ENCODE peak calls at places on chromosomes 2 and 18, in four cellular contexts. X, B, H and O are unnamed samples.

GRCh38 chr2:68423966-68424650 is 43.0 kb downstream of the FBXO48 start:
- DNase-seq in H (no peak), B (no peak), X (no peak), O (no peak)

GRCh38 chr2:30661173-30662107 is 145.8 kb downstream of the CAPN13 start:
- DNase-seq in H (no peak), B (no peak), X (peak; percentile 23), O (no peak)

GRCh38 chr2:111227716-111228141 is 107.0 kb downstream of the BCL2L11 start:
- DNase-seq in B (no peak), H (no peak), X (no peak), O (no peak)

GRCh38 chr2:161269111-161269510 is 39.1 kb upstream of the PSMD14 start:
- DNase-seq in H (no peak), B (no peak), X (no peak), O (no peak)

GRCh38 chr2:234081970-234082822 is 31.7 kb downstream of the SPP2 start:
- DNase-seq in X (no peak), B (no peak), H (no peak), O (no peak)

GRCh38 chr2:181977661-181978350 is 7.8 kb upstream of the PPP1R1C start:
- DNase-seq in X (no peak), B (no peak), H (no peak), O (no peak)

GRCh38 chr2:152594792-152595191 is 122.5 kb downstream of the PRPF40A start:
- DNase-seq in B (no peak), H (peak; percentile 41), X (peak; percentile 87), O (peak; percentile 80)

GRCh38 chr2:144390424-144391020 is 129.4 kb downstream of the ZEB2 start:
- DNase-seq in X (no peak), H (no peak), B (no peak), O (no peak)

GRCh38 chr2:160332318-160332717 is 132.2 kb upstream of the ITGB6 start:
- DNase-seq in X (no peak), H (peak; percentile 37), B (no peak), O (no peak)

GRCh38 chr2:26848336-26849055 is 564 bp downstream of the DPYSL5 start:
- DNase-seq in X (no peak), H (no peak), B (peak; percentile 24), O (peak; percentile 76)

GRCh38 chr18:51561821-51562220 is 364.3 kb upstream of the MEX3C start:
- DNase-seq in X (no peak), B (no peak), H (peak; percentile 24), O (no peak)

GRCh38 chr2:105812180-105813044 is 67.7 kb downstream of the NCK2 start:
- DNase-seq in H (peak; percentile 50), B (peak; percentile 42), X (no peak), O (peak; percentile 75)

GRCh38 chr2:237072067-237072931 is 13.4 kb upstream of the COPS8 start:
- DNase-seq in B (peak; percentile 70), X (peak; percentile 85), H (peak; percentile 67), O (peak; percentile 91)

GRCh38 chr2:18047896-18048657 is 169.6 kb downstream of the KCNS3 start:
- DNase-seq in X (no peak), H (peak; percentile 13), B (no peak), O (no peak)

GRCh38 chr2:118012778-118013177 is 1.1 kb downstream of the CCDC93 start:
- DNase-seq in B (no peak), H (no peak), X (no peak), O (no peak)

GRCh38 chr2:27191107-27191829 is 20.6 kb upstream of the ATRAID start:
- DNase-seq in X (peak; percentile 66), H (peak; percentile 44), B (peak; percentile 63), O (no peak)

GRCh38 chr2:26173596-26174482 is 951 bp downstream of the GAREM2 start:
- DNase-seq in X (no peak), H (no peak), B (no peak), O (no peak)

GRCh38 chr2:233817995-233818638 is 36.2 kb downstream of the HJURP start:
- DNase-seq in X (no peak), H (no peak), B (no peak), O (peak; percentile 56)

GRCh38 chr2:232878855-232879617 is 9.0 kb downstream of the SNORC start:
- DNase-seq in H (no peak), X (no peak), B (no peak), O (no peak)

GRCh38 chr2:17470855-17471641 is 47.2 kb downstream of the RAD51AP2 start:
- DNase-seq in X (no peak), B (no peak), H (no peak), O (no peak)

GRCh38 chr2:200286578-200286977 is 19.9 kb upstream of the SPATS2L start:
- DNase-seq in H (no peak), B (no peak), X (no peak), O (no peak)

GRCh38 chr2:20593072-20594034 is 57.5 kb downstream of the HS1BP3 start:
- DNase-seq in H (no peak), B (peak; percentile 84), X (no peak), O (peak; percentile 85)

GRCh38 chr2:158931577-158931976 is 36.9 kb upstream of the TANC1 start:
- DNase-seq in H (no peak), X (no peak), B (no peak), O (no peak)

GRCh38 chr2:163132850-163133249 is 294.3 kb upstream of the KCNH7 start:
- DNase-seq in H (no peak), X (no peak), B (no peak), O (no peak)

GRCh38 chr2:16773080-16773713 is 107.6 kb upstream of the CYRIA start:
- DNase-seq in B (no peak), H (peak; percentile 23), X (no peak), O (no peak)

GRCh38 chr2:109322111-109322510 is 193.1 kb downstream of the SH3RF3 start:
- DNase-seq in X (peak; percentile 95), B (peak; percentile 88), H (peak; percentile 87), O (peak; percentile 94)

GRCh38 chr2:16383411-16383810 is 282.2 kb downstream of the CYRIA start:
- DNase-seq in B (no peak), H (no peak), X (no peak), O (no peak)

GRCh38 chr2:128579825-128580224 is 261.2 kb upstream of the HS6ST1 start:
- DNase-seq in X (peak; percentile 50), H (no peak), B (no peak), O (peak; percentile 34)

GRCh38 chr2:181859123-181859522 is 32.4 kb upstream of the ITPRID2 start:
- DNase-seq in H (no peak), X (no peak), B (no peak), O (no peak)

GRCh38 chr2:235896061-235896460 is 272.1 kb downstream of the GBX2 start:
- DNase-seq in B (no peak), X (no peak), H (no peak), O (no peak)

DNA sequence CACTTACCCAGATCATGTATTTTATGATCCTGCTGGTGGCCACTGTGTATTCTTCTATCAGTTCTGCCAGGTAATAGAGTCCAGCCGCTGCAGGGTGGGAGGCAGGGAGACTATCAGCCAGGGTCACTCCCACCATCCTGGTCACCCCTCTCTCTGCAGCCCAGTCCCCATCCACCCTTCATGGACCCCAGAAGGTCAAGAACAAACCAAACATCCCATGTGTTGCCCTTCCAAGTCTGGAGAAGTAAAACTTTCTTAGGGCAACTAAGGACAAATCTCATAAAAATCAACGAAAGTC is 1.0 kb downstream of the TEX261 start:
- DNase-seq in X (peak; percentile 23), B (peak; percentile 6), H (no peak), O (no peak)
- H3K4me3 ChIP-seq in X (peak overlapping the region; percentile 98), B (peak overlapping the region; percentile 99), H (peak overlapping the region; percentile 98), O (peak overlapping the region; percentile 86)

GRCh38 chr2:100876231-100876860 is 56.4 kb downstream of the NPAS2 start:
- DNase-seq in H (no peak), B (no peak), X (no peak), O (no peak)

GRCh38 chr2:100875516-100876230 is 55.7 kb downstream of the NPAS2 start:
- DNase-seq in B (no peak), X (no peak), H (no peak), O (no peak)

GRCh38 chr2:100877555-100877954 is 57.6 kb downstream of the NPAS2 start:
- DNase-seq in H (no peak), B (no peak), X (no peak), O (no peak)

GRCh38 chr2:100879296-100879695 is 59.4 kb downstream of the NPAS2 start:
- DNase-seq in H (no peak), B (no peak), X (no peak), O (no peak)

DNA sequence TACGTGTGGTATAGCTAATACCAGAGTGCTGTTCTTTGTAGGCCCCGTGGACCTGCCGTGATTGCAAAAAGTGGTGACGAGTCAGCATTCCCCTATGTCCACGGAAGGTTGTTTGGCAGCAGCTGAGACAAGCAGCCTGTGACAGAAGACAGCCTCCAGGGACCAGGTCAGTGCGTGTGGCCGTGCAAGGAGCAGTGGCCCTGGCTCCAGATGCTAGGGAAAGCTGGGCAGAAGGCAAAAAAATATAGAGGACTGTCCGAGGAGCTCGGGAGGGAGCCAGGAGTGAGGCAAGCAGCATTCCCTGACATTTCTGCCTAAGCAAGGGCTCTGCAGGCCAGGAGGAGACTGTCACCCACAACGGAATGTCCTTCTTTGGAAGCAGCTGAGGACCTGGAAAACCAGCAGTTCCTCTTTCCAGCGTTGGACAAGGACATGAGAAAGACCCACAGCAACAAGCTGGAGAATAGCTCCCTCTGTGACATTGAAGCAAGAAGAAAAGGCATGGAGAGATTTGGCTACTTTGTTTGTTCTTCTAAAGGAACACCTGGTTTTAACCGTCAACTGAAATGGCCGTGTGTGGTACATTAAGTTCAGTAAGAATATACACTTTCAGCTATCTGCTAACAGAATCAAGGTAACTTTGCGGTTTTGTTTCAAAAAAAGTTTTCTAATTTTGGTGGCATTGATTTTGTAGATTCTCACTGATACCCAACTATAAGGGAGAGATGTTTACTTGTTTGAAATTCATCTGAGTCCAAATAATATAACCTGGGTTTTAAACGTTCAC is 58.3 kb downstream of the NPAS2 start:
- DNase-seq in H (peak; percentile 49), B (no peak), X (no peak), O (peak; percentile 64)
- H3K27ac ChIP-seq in H (peak overlapping the region; percentile 69), B (no peak overlapping the region), X (peak overlapping the region; percentile 68), O (no peak overlapping the region)

GRCh38 chr2:210226186-210226585 is 939 bp upstream of the ACADL start:
- DNase-seq in B (no peak), H (no peak), X (no peak), O (no peak)

GRCh38 chr2:210224660-210225460 is at the start of gene ACADL:
- DNase-seq in X (peak; percentile 62), B (peak; percentile 52), H (peak; percentile 7), O (peak; percentile 92)

GRCh38 chr2:210225461-210225798 is 183 bp upstream of the ACADL start:
- DNase-seq in H (no peak), X (no peak), B (no peak), O (no peak)

GRCh38 chr2:210227689-210228088 is 2.4 kb upstream of the ACADL start:
- DNase-seq in H (no peak), B (no peak), X (no peak), O (no peak)

GRCh38 chr2:210222607-210223006 is 2.6 kb downstream of the ACADL start:
- DNase-seq in H (no peak), B (no peak), X (no peak), O (no peak)
- H3K4me3 ChIP-seq in H (no peak overlapping the region), B (no peak overlapping the region), X (no peak overlapping the region), O (peak overlapping the region; percentile 52)

DNA sequence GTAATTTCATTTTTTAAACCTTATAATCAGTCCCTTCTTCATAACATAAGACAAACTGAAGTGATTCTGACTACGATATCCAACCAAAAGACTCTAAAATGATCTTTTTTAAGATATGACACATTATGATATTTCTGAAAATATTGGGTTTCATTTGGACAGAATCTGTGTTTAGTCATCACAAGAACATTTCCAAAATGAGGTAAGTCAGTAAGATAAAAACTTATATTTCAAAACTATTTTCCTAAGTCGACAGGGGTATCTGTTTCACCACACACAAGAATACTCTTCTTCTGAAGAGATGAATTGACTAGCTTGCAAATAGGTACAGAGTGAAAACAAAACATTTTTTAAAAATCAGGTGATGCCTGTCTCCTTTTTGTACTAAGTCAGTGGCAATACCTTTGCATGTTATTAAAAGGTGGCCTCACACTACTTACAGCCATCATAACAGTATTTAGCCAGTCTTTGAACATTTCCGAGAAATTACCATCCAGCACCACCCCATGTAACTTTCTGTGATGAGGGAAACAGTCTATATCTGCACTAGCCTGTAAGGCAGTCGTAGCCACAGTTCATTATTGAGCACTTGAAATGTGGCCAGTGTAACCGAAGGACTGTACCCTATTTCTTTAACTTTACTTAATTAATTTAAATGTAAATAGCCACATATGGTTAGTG is 13.5 kb downstream of the STK39 start:
- DNase-seq in X (no peak), H (no peak), B (no peak), O (no peak)
- H3K27ac ChIP-seq in X (no peak overlapping the region), H (no peak overlapping the region), B (no peak overlapping the region), O (no peak overlapping the region)